ENCODE peak calls at places on chromosome 2, in seven cellular contexts. H is K562, J is GM12878, D is HCT116, I is SK-N-SH, V is H1, R is HepG2. Q is an unnamed sample. For H3K4me1, the result is how much of the 10 kb centered on the place peaks cover.

GRCh38 chr2:207674826-207675225 is 36.6 kb upstream of the CCNYL1 start:
- DNase-seq in I (no peak), J (no peak), V (no peak), R (peak), H (no peak), D (no peak), Q (peak)

GRCh38 chr2:1814061-1814460 is 69.7 kb upstream of the PXDN start:
- DNase-seq in H (no peak), D (no peak), V (no peak), I (no peak), R (no peak), J (no peak), Q (no peak)

GRCh38 chr2:18077211-18077610 is 198.7 kb downstream of the KCNS3 start:
- DNase-seq in J (no peak), I (no peak), V (no peak), H (no peak), D (no peak), R (no peak), Q (no peak)

GRCh38 chr2:15584767-15585469 is 6.8 kb upstream of the DDX1 start:
- DNase-seq in D (no peak), J (no peak), I (no peak), R (no peak), V (no peak), H (no peak), Q (no peak)

GRCh38 chr2:232838406-232838874 is 31.6 kb upstream of the SNORC start:
- DNase-seq in R (peak), D (no peak), J (peak), H (peak), V (no peak), I (no peak), Q (no peak)

GRCh38 chr2:119389615-119390306 is 23.0 kb downstream of the DBI start:
- DNase-seq in I (no peak), J (no peak), V (no peak), R (no peak), D (no peak), H (peak), Q (no peak)

GRCh38 chr2:238380785-238381184 is 45.9 kb upstream of the ASB1 start:
- DNase-seq in I (no peak), R (no peak), D (peak), J (no peak), V (no peak), H (no peak), Q (no peak)

GRCh38 chr2:189261431-189261841 is 81.9 kb upstream of the COL5A2 start:
- DNase-seq in R (no peak), D (no peak), V (no peak), J (no peak), H (no peak), I (no peak), Q (no peak)

GRCh38 chr2:131037398-131038257 is 55.6 kb downstream of the FAM168B start:
- DNase-seq in I (peak), V (no peak), D (no peak), R (no peak), J (no peak), H (peak), Q (no peak)

GRCh38 chr2:73418343-73418742 is 32.7 kb downstream of the ALMS1 start:
- DNase-seq in R (no peak), I (no peak), J (no peak), D (no peak), V (no peak), H (no peak), Q (no peak)

GRCh38 chr2:33395660-33396249 is 80.7 kb upstream of the RASGRP3 start:
- DNase-seq in I (peak), D (peak), V (no peak), J (no peak), H (peak), R (peak), Q (no peak)

GRCh38 chr2:42693013-42693575 is 70.8 kb downstream of the OXER1 start:
- DNase-seq in J (no peak), H (peak), R (no peak), V (no peak), D (no peak), I (no peak), Q (no peak)

GRCh38 chr2:65017335-65017734 is 28.1 kb downstream of the SLC1A4 start:
- DNase-seq in H (peak), I (no peak), R (no peak), D (no peak), J (no peak), V (no peak), Q (no peak)

GRCh38 chr2:181916726-181917377 is 25.3 kb downstream of the ITPRID2 start:
- DNase-seq in J (no peak), H (no peak), I (no peak), V (no peak), R (no peak), D (no peak), Q (no peak)

GRCh38 chr2:239390546-239391285 is 10.1 kb downstream of the HDAC4 start:
- DNase-seq in D (no peak), R (no peak), V (no peak), H (no peak), J (no peak), I (peak), Q (no peak)

GRCh38 chr2:27191107-27191829 is 20.6 kb upstream of the ATRAID start:
- DNase-seq in I (peak), R (peak), H (peak), D (peak), J (no peak), V (no peak), Q (peak)

GRCh38 chr2:105519516-105519915 is 120.7 kb upstream of the FHL2 start:
- DNase-seq in H (no peak), I (no peak), D (no peak), V (no peak), J (no peak), R (no peak), Q (no peak)

GRCh38 chr2:193556766-193557470 is 1362.2 kb upstream of the TMEFF2 start:
- DNase-seq in R (no peak), D (no peak), I (no peak), H (peak), J (no peak), V (no peak), Q (no peak)

GRCh38 chr2:133326651-133327397 is 241.4 kb downstream of the NCKAP5 start:
- DNase-seq in D (no peak), V (no peak), I (no peak), J (no peak), H (no peak), R (no peak), Q (no peak)

GRCh38 chr2:3193423-3194330 is 183.9 kb downstream of the EIPR1 start:
- DNase-seq in V (no peak), I (peak), J (no peak), R (no peak), H (no peak), D (no peak), Q (no peak)

GRCh38 chr2:3463156-3463835 is 56.0 kb downstream of the ADI1 start:
- DNase-seq in J (no peak), R (no peak), H (no peak), I (no peak), V (no peak), D (no peak), Q (no peak)

GRCh38 chr2:113178891-113179290 is 5.1 kb downstream of the PSD4 start:
- DNase-seq in H (no peak), R (no peak), I (no peak), D (no peak), J (no peak), V (no peak), Q (no peak)

GRCh38 chr2:65846984-65847383 is 414.6 kb upstream of the SPRED2 start:
- DNase-seq in D (no peak), I (no peak), J (no peak), R (no peak), V (no peak), H (no peak), Q (no peak)

GRCh38 chr2:177550264-177551200 is 158.0 kb downstream of the AGPS start:
- DNase-seq in J (no peak), D (no peak), H (no peak), R (no peak), V (no peak), I (no peak), Q (no peak)

GRCh38 chr2:159902722-159903121 is 104.7 kb upstream of the CD302 start:
- DNase-seq in R (no peak), H (no peak), V (no peak), J (no peak), I (no peak), D (no peak), Q (no peak)

GRCh38 chr2:5660591-5660990 is 31.6 kb upstream of the SOX11 start:
- DNase-seq in H (no peak), J (no peak), R (no peak), D (no peak), I (no peak), V (no peak), Q (no peak)

GRCh38 chr2:237922641-237923361 is 44.0 kb upstream of the UBE2F start:
- DNase-seq in V (no peak), D (peak), R (no peak), J (no peak), I (peak), H (no peak), Q (no peak)

GRCh38 chr2:97701851-97702465 is 11.4 kb upstream of the ZAP70 start:
- DNase-seq in R (no peak), D (no peak), V (no peak), H (no peak), J (no peak), I (no peak), Q (no peak)

GRCh38 chr2:33681333-33681732 is 82.2 kb upstream of the FAM98A start:
- DNase-seq in I (no peak), D (no peak), V (no peak), J (no peak), R (no peak), H (no peak), Q (no peak)

GRCh38 chr2:227238242-227239237 is 74.1 kb downstream of the COL4A3 start:
- DNase-seq in R (peak), I (peak), J (peak), V (peak), H (peak), D (peak), Q (peak)

GRCh38 chr2:134124047-134124753 is 129.7 kb upstream of the MGAT5 start:
- DNase-seq in D (no peak), J (no peak), I (peak), R (peak), V (no peak), H (peak), Q (no peak)

GRCh38 chr2:218569038-218569431 is 396 bp downstream of the CNOT9 start:
- DNase-seq in D (peak), J (no peak), H (peak), I (peak), R (peak), V (no peak), Q (peak)

DNA sequence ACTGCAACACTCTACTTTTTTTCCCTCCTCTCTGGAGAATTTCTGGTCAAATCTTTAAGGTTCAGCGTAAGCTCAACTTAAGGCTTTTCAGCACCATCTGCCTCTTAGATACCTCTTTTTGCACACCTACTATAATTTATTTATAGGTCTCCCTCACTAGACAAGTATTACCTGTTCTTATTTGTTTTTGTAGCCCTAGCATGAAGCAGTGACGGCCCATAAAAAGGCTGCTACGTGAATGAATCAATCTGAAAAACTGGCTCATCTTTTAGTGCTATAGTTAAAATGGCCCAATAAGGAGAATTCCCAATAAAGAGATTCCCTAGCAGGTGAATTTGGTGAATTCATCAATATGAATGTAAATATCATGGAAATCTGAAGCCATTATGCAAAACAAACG is 6.5 kb downstream of the RNF149 start:
- DNase-seq in V (no peak), H (no peak), J (no peak), D (no peak), R (no peak), I (no peak), Q (no peak)
- TF ChIP-seq YY1 in V (no peak), H (no peak), J (no peak), D (no peak), R (no peak), I (no peak), Q (no peak)

DNA sequence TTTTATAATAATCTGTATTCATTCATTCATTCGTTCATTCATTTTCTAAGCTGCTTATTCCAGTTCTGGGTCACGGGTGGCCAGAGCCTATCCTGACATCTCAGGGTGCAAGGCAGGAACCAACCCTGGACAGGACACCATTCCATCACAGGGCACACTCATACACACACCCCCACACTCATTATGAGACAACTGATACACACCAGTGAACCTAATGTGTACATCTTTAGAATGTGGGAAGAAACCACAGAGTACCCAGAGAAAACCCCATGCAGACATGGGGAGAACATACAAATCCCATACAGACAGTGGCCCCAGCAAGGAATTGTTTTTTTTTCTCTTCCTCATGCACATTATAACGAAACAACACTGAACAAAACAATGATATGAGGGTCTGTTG is 54.7 kb downstream of the RTN4 start:
- DNase-seq in J (no peak), H (no peak), R (no peak), D (no peak), V (no peak), I (no peak), Q (no peak)
- H3K4me1 ChIP-seq in J (under half), H (under half), R (under half), D (under half), V (under half), I (under half), Q (under half)

DNA sequence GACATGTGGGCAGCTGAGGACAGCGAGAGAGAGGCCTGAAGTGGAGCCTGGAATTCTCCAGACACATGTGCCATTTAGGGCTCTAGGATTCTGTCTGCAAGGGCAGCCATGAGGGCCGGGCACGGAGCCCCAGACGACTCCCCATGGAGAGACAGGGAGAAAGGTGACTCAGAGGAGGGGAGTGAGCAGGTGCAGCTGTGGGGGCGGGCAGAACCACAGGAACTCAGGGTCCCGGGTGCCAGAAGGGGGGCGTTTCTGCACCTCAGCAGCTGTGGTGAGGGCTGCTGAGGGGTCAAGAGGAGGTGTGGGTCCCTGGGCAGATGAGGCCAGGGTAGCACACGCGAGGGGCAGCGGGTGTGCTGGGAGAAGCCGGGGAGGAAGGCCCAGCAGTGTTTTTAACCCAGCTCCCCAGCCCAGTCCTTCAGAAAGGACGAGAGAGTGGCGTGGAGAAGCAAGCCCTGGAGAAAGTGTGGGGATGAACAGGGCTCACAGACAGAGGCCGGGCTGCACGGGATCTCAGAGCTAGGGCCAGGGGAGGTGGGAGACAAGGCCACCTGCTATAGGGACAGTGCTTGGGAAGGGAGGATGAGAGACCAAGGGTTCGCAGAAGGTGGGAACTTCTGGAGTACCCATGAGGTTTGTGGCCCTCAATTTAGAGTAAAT is 7.6 kb downstream of the GPR17 start:
- DNase-seq in R (no peak), V (no peak), D (no peak), J (no peak), I (no peak), H (no peak), Q (no peak)
- TF ChIP-seq YY1 in R (no peak), V (no peak), D (no peak), J (no peak), I (no peak), H (no peak), Q (no peak)

DNA sequence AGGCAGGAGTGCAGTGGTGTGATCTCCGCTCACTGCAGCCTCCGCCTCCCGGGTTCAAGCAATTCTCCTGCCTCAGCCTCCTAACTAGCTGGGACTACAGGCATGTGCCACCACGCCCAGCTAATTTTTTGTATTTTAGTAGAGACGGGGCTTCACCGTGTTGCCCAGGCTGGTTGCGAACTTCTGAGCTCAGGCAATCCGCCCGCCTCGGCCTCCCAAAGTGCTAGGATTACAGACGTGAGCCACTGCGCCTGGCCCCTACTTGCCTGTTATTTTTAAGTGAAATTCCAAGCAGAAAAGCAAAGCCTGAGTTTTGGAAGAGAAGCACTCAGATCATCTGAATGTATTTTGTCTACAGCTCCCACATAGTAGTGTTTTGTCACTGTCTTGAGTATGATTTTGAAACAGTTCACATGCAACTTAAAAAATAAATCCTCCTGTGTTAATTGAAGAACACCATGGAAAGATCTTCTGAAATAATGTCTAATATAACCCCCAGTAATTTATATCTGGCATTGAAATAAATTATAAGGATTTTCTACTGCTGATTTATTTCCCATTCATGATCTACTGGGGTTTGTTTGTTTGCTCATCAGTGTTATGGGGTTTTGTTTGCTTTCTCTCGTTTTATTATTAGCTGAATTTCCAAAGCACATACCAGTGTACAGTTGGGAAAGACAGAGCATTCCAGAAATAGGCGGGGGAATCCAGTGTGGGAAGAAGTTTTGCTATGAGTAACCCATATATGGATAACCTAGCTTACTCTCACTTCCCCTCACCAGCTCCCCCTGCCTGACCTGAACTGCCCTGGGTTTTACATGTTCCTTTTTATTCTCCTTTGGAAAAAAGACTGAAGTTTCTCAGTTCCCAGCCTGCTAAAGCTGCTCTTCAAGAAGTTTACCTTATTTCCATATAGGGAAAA is 80.1 kb upstream of the MAP3K20 start:
- DNase-seq in H (no peak), R (peak), V (no peak), J (no peak), D (no peak), I (no peak), Q (no peak)
- H3K4me1 ChIP-seq in H (under half), R (under half), V (under half), J (under half), D (under half), I (under half), Q (under half)

DNA sequence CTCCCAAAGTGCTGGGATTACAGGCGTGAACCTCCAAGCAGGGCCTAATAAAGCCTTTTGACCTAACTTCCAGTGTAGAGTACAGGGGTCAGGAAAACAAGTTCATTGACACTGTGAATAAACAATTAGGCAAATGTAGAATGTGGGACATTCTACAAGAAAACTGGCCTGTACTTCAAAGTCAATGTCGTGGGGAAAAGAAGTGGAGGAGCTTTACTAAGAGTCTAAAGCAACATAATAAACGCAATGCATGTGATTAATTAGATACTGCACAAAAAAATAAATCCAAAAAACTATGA is 3.6 kb upstream of the RRM2 start:
- DNase-seq in R (no peak), H (no peak), I (no peak), V (no peak), D (no peak), J (no peak), Q (no peak)
- TF ChIP-seq YY1 in R (no peak), H (no peak), I (no peak), V (no peak), D (no peak), J (no peak), Q (no peak)